ENCODE peak calls at places on chromosomes 1 and 21, in six cellular contexts. N is NCI-H187; M is cardiac muscle cell; H is left colon; G is stimulated activated naive CD8-positive, alpha-beta T cell treated with anti-CD3 and anti-CD28 coated beads, Interleukin-15, Interleukin-2, amounts not matched to agents 100 U/mL and 50 U/mL, for 24 hours; S is body of pancreas. D is an unnamed sample.

GRCh38 chr1:116175621-116176020 is 64.4 kb downstream of the MAB21L3 start:
- DNase-seq in S (no peak), N (no peak), M (no peak), G (no peak), H (no peak), D (no peak)

GRCh38 chr1:164561007-164561406 is 2.0 kb downstream of the PBX1 start:
- DNase-seq in N (no peak), S (no peak), G (no peak), H (no peak), M (no peak), D (no peak)

GRCh38 chr21:44792653-44793052 is 9.0 kb downstream of the UBE2G2 start:
- DNase-seq in N (no peak), H (no peak), M (peak; percentile 23), S (no peak), G (no peak), D (no peak)

GRCh38 chr1:231806623-231807470 is 180.3 kb downstream of the DISC1 start:
- DNase-seq in G (peak; percentile 48), S (peak; percentile 27), N (peak; percentile 11), M (peak; percentile 81), H (peak; percentile 65), D (peak; percentile 56)

GRCh38 chr1:151816548-151816947 is 11.3 kb upstream of the LINGO4 start:
- DNase-seq in N (no peak), G (no peak), H (no peak), M (no peak), S (no peak), D (no peak)

GRCh38 chr21:15857740-15858139 is 128.0 kb downstream of the USP25 start:
- DNase-seq in M (no peak), N (no peak), H (no peak), S (no peak), G (no peak), D (no peak)

GRCh38 chr1:28329395-28330153 is 734 bp downstream of the MED18 start:
- DNase-seq in N (no peak), S (peak; percentile 34), G (peak; percentile 49), M (peak; percentile 14), H (peak; percentile 56), D (peak; percentile 61)

GRCh38 chr1:42055061-42055460 is 98.1 kb upstream of the GUCA2B start:
- DNase-seq in H (no peak), N (no peak), S (no peak), M (no peak), G (no peak), D (no peak)

GRCh38 chr1:111825217-111825616 is 69.5 kb downstream of the DDX20 start:
- DNase-seq in G (no peak), M (no peak), N (peak; percentile 61), H (no peak), S (no peak), D (no peak)

GRCh38 chr1:245110406-245110805 is 44.4 kb upstream of the KIF26B start:
- DNase-seq in M (no peak), G (no peak), H (no peak), S (no peak), N (no peak), D (no peak)

GRCh38 chr1:232611834-232612233 is 18.1 kb downstream of the SIPA1L2 start:
- DNase-seq in M (no peak), G (no peak), H (no peak), N (no peak), S (no peak), D (no peak)

GRCh38 chr21:41307219-41307618 is 9.4 kb upstream of the FAM3B start:
- DNase-seq in M (no peak), G (no peak), S (no peak), N (no peak), H (no peak), D (no peak)

GRCh38 chr21:32726742-32727477 is 903 bp downstream of the SYNJ1 start:
- DNase-seq in S (peak; percentile 34), H (peak; percentile 45), N (no peak), M (peak; percentile 49), G (peak; percentile 14), D (peak; percentile 40)

GRCh38 chr1:111745670-111746613 is 6.7 kb upstream of the INKA2 start:
- DNase-seq in H (no peak), M (peak; percentile 65), S (no peak), G (no peak), N (no peak), D (no peak)

GRCh38 chr21:20292280-20292679 is 705.9 kb upstream of the NCAM2 start:
- DNase-seq in M (no peak), G (no peak), H (no peak), S (no peak), N (no peak), D (no peak)